ENCODE peak calls at places on chromosomes 2 and 18, in nine cellular contexts. O is prostate gland, H is astrocyte of the cerebellum, K is left ventricle myocardium inferior, C is NB4, Y is HFF-Myc, J is bronchial epithelial cell, X is fibroblast of the aortic adventitia, U is kidney. Z is an unnamed sample.

GRCh38 chr2:196403471-196403870 is 232.1 kb upstream of the STK17B start:
- DNase-seq in O (no peak), H (peak), K (no peak), C (no peak), Y (no peak), J (peak), X (peak), U (no peak), Z (peak)

GRCh38 chr2:143850084-143850483 is 669.8 kb downstream of the ZEB2 start:
- DNase-seq in O (no peak), H (no peak), K (no peak), C (peak), Y (no peak), J (no peak), X (no peak), U (no peak), Z (no peak)

GRCh38 chr2:6412533-6413085 is 453.1 kb downstream of the CMPK2 start:
- DNase-seq in O (no peak), H (no peak), K (no peak), C (no peak), Y (no peak), J (peak), X (peak), U (no peak), Z (peak)

GRCh38 chr18:13253786-13254755 is 35.5 kb downstream of the LDLRAD4 start:
- DNase-seq in O (no peak), H (no peak), K (no peak), C (no peak), Y (no peak), J (no peak), X (no peak), U (peak), Z (no peak)

GRCh38 chr2:162113771-162114168 is 38.3 kb downstream of the GCG start:
- DNase-seq in O (no peak), H (no peak), K (no peak), C (peak), Y (no peak), J (peak), X (peak), U (no peak), Z (peak)

GRCh38 chr2:128467321-128467901 is 148.7 kb upstream of the HS6ST1 start:
- DNase-seq in O (no peak), H (no peak), K (peak), C (no peak), Y (no peak), J (no peak), X (no peak), U (peak), Z (no peak)

GRCh38 chr2:45845058-45845457 is 193.6 kb downstream of the PRKCE start:
- DNase-seq in O (no peak), H (no peak), K (no peak), C (peak), Y (no peak), J (no peak), X (no peak), U (no peak), Z (no peak)

GRCh38 chr2:213119061-213119809 is 32.2 kb downstream of the IKZF2 start:
- DNase-seq in O (no peak), H (peak), K (no peak), C (peak), Y (no peak), J (peak), X (peak), U (no peak), Z (peak)

GRCh38 chr2:120509991-120510735 is 164.2 kb downstream of the INHBB start:
- DNase-seq in O (no peak), H (no peak), K (no peak), C (no peak), Y (no peak), J (no peak), X (no peak), U (peak), Z (no peak)

GRCh38 chr2:74393525-74393924 is 13.4 kb upstream of the DCTN1 start:
- DNase-seq in O (no peak), H (no peak), K (no peak), C (no peak), Y (no peak), J (no peak), X (no peak), U (no peak), Z (no peak)

GRCh38 chr2:99279969-99280695 is 20.9 kb downstream of the LYG1 start:
- DNase-seq in O (no peak), H (no peak), K (no peak), C (no peak), Y (no peak), J (no peak), X (no peak), U (no peak), Z (no peak)

GRCh38 chr2:66539452-66539851 is 104.5 kb downstream of the MEIS1 start:
- DNase-seq in O (no peak), H (no peak), K (no peak), C (no peak), Y (peak), J (peak), X (peak), U (no peak), Z (peak)

GRCh38 chr18:63317982-63318881 is 1.3 kb downstream of the BCL2 start:
- DNase-seq in O (peak), H (no peak), K (peak), C (peak), Y (no peak), J (peak), X (no peak), U (peak), Z (peak)

GRCh38 chr2:2879776-2880175 is 497.8 kb downstream of the EIPR1 start:
- DNase-seq in O (no peak), H (no peak), K (no peak), C (no peak), Y (no peak), J (no peak), X (no peak), U (no peak), Z (no peak)

GRCh38 chr2:120262761-120263428 is 10.2 kb downstream of the RALB start:
- DNase-seq in O (no peak), H (no peak), K (no peak), C (peak), Y (no peak), J (peak), X (peak), U (no peak), Z (peak)

GRCh38 chr2:73291461-73292315 is 1.7 kb downstream of the EGR4 start:
- DNase-seq in O (no peak), H (no peak), K (no peak), C (no peak), Y (no peak), J (no peak), X (no peak), U (peak), Z (no peak)

GRCh38 chr2:171185941-171186340 is 25.2 kb upstream of the TLK1 start:
- DNase-seq in O (no peak), H (peak), K (no peak), C (no peak), Y (peak), J (no peak), X (peak), U (no peak), Z (no peak)

GRCh38 chr2:197889041-197889440 is 84.6 kb downstream of the PLCL1 start:
- DNase-seq in O (no peak), H (no peak), K (no peak), C (peak), Y (no peak), J (peak), X (peak), U (no peak), Z (peak)

GRCh38 chr18:27382477-27383216 is 197.5 kb upstream of the CHST9 start:
- DNase-seq in O (no peak), H (no peak), K (no peak), C (no peak), Y (no peak), J (no peak), X (no peak), U (no peak), Z (no peak)

GRCh38 chr2:161625996-161626395 is 1.8 kb downstream of the SLC4A10 start:
- DNase-seq in O (no peak), H (no peak), K (no peak), C (no peak), Y (no peak), J (no peak), X (no peak), U (no peak), Z (no peak)

GRCh38 chr2:54388093-54388492 is 68.0 kb upstream of the SPTBN1 start:
- DNase-seq in O (no peak), H (peak), K (no peak), C (no peak), Y (no peak), J (no peak), X (no peak), U (no peak), Z (no peak)

GRCh38 chr18:40949138-40949949 is 1005.7 kb upstream of the PIK3C3 start:
- DNase-seq in O (no peak), H (no peak), K (no peak), C (no peak), Y (no peak), J (no peak), X (no peak), U (no peak), Z (no peak)

GRCh38 chr2:54555318-54555837 is 99.3 kb downstream of the SPTBN1 start:
- DNase-seq in O (no peak), H (no peak), K (no peak), C (no peak), Y (no peak), J (peak), X (peak), U (no peak), Z (peak)

GRCh38 chr2:10504370-10504993 is 56.4 kb upstream of the ODC1 start:
- DNase-seq in O (no peak), H (no peak), K (no peak), C (no peak), Y (no peak), J (no peak), X (no peak), U (peak), Z (no peak)

GRCh38 chr2:157258520-157259326 is 1.2 kb downstream of the GALNT5 start:
- DNase-seq in O (no peak), H (no peak), K (no peak), C (no peak), Y (no peak), J (peak), X (no peak), U (no peak), Z (peak)

GRCh38 chr18:6370886-6371635 is 43.6 kb downstream of the L3MBTL4 start:
- DNase-seq in O (no peak), H (no peak), K (no peak), C (no peak), Y (no peak), J (no peak), X (no peak), U (peak), Z (no peak)

GRCh38 chr18:59142274-59142673 is 2.6 kb downstream of the SEC11C start:
- DNase-seq in O (no peak), H (no peak), K (no peak), C (no peak), Y (no peak), J (no peak), X (no peak), U (no peak), Z (no peak)

GRCh38 chr2:5748941-5749731 is 57.0 kb downstream of the SOX11 start:
- DNase-seq in O (peak), H (no peak), K (peak), C (no peak), Y (no peak), J (no peak), X (no peak), U (no peak), Z (no peak)

GRCh38 chr2:212153923-212154322 is 384.7 kb downstream of the ERBB4 start:
- DNase-seq in O (no peak), H (no peak), K (no peak), C (no peak), Y (no peak), J (no peak), X (no peak), U (no peak), Z (no peak)

GRCh38 chr2:26469092-26469710 is 8.7 kb downstream of the OTOF start:
- DNase-seq in O (no peak), H (no peak), K (no peak), C (peak), Y (peak), J (peak), X (peak), U (peak), Z (peak)

GRCh38 chr18:41323044-41323443 is 632.0 kb upstream of the PIK3C3 start:
- DNase-seq in O (no peak), H (no peak), K (no peak), C (no peak), Y (no peak), J (peak), X (no peak), U (no peak), Z (peak)

GRCh38 chr2:1654696-1655374 is 89.5 kb downstream of the PXDN start:
- DNase-seq in O (no peak), H (no peak), K (no peak), C (no peak), Y (no peak), J (no peak), X (no peak), U (no peak), Z (no peak)

GRCh38 chr18:74175658-74176057 is 27.3 kb downstream of the TIMM21 start:
- DNase-seq in O (no peak), H (no peak), K (no peak), C (no peak), Y (no peak), J (no peak), X (no peak), U (no peak), Z (no peak)

GRCh38 chr2:130374587-130375290 is 18.9 kb downstream of the PTPN18 start:
- DNase-seq in O (no peak), H (no peak), K (no peak), C (no peak), Y (no peak), J (no peak), X (no peak), U (peak), Z (no peak)

GRCh38 chr2:130375291-130376266 is 19.7 kb downstream of the PTPN18 start:
- DNase-seq in O (no peak), H (no peak), K (no peak), C (no peak), Y (no peak), J (no peak), X (no peak), U (peak), Z (no peak)

GRCh38 chr2:130377491-130377890 is 21.6 kb downstream of the PTPN18 start:
- DNase-seq in O (no peak), H (no peak), K (no peak), C (no peak), Y (no peak), J (no peak), X (no peak), U (peak), Z (no peak)

GRCh38 chr2:130378206-130378897 is 22.5 kb downstream of the PTPN18 start:
- DNase-seq in O (no peak), H (no peak), K (no peak), C (no peak), Y (no peak), J (no peak), X (no peak), U (no peak), Z (no peak)

DNA sequence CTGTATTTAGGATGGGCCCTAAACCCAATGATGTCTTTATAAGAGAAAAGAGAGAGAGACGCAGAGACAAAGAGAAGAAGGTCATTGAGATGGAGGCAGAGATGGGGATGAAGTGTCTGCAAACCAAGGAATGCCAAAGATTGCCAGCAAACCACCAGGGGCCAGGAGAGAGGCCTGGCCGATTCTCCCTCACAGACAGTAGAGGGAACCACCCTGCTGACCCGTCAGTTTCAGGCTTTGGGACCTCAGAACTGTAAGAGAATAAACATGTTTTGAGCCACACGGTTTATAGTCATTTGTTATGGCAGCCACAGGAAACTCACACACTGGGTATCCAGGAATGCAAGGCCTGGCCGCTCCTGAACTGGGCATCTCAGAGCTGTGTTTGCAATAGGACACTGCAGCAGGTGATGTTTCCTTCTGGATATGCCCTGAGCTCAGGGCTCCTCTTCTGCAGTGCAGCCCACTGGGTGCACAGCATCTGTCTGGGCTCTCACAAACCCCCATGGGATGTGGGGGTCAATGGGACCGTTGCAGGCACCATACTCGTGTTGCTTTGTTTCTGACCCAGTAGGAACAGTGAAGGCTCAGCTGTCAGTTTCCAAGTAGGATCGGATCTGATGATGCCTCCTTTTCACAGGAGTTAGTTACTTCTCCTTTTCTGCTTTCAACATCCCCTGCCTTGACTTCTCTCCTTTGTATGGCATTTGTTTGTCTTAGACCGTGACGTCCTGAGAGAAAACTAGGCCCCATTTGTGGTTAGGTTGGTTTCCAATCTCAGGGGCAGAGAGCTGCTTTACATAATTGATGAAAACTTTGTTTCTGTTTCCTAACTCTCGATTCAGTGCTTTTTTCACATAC is 20.8 kb downstream of the PTPN18 start:
- DNase-seq in O (no peak), H (no peak), K (no peak), C (peak), Y (no peak), J (no peak), X (no peak), U (peak), Z (no peak)
- TF ChIP-seq CTCF in O (no peak), H (no peak), K (no peak), C (peak), Y (peak), J (peak), X (peak), U (no peak), Z (no peak)

DNA sequence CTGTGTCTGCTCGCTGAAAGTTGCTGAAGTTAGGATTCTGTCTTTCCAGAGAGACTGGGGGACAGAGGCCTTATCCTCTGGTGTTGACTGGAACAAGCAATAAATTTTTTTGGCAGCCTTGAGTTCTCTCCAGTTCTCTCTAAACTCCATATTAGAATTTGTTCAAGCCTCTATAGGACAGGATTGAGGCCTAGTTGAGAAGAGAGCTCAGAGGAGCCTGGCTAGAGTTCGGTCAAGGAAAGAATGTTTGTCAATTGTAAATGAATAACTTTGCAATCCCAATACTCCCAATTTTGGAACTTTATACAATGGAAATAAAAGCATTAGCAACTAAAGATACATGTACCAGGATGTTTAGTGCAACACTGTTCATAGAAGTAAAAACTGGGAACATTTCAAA is 16.7 kb upstream of the RASGRP3 start:
- DNase-seq in O (no peak), H (no peak), K (no peak), C (no peak), Y (no peak), J (no peak), X (no peak), U (no peak), Z (no peak)
- H3K4me3 ChIP-seq in O (no peak), H (no peak), K (peak), C (peak), Y (no peak), J (no peak), X (no peak), U (no peak), Z (no peak)

GRCh38 chr2:159526433-159526832 is 89.9 kb downstream of the BAZ2B start:
- DNase-seq in O (no peak), H (no peak), K (no peak), C (no peak), Y (no peak), J (no peak), X (no peak), U (no peak), Z (no peak)
- TF ChIP-seq CTCF in O (no peak), H (no peak), K (no peak), C (no peak), Y (no peak), J (no peak), X (no peak), U (no peak), Z (no peak)

DNA sequence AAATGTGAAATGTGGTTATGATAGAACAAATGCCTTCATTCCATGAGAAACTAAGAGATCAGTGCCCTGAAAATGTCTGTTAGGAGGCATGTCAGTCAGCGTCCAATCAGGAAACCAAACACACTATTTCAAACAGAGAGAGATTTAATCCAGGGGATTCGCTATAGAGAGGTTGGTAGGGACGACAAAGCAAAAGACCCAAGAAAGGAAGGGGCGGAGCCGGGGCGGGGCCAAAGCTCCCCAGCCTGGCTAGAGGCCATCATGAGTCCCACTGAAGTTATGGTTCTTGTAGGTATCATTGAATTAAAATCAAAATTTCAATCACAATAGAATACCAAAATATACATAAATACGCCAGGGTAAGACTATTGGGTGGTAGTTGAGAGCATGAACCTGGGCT is 32.9 kb upstream of the RNF149 start:
- DNase-seq in O (no peak), H (no peak), K (no peak), C (no peak), Y (no peak), J (no peak), X (no peak), U (no peak), Z (no peak)
- H3K4me3 ChIP-seq in O (no peak), H (no peak), K (no peak), C (no peak), Y (no peak), J (no peak), X (no peak), U (no peak), Z (no peak)

GRCh38 chr2:199968126-199968525 is 12.7 kb downstream of the MAIP1 start:
- DNase-seq in O (no peak), H (no peak), K (no peak), C (no peak), Y (no peak), J (no peak), X (no peak), U (no peak), Z (no peak)

GRCh38 chr2:199977984-199978415 is 22.6 kb downstream of the MAIP1 start:
- DNase-seq in O (no peak), H (no peak), K (no peak), C (peak), Y (no peak), J (peak), X (peak), U (no peak), Z (peak)

GRCh38 chr2:199972088-199972626 is 16.8 kb downstream of the MAIP1 start:
- DNase-seq in O (no peak), H (no peak), K (no peak), C (no peak), Y (no peak), J (no peak), X (no peak), U (no peak), Z (no peak)

GRCh38 chr2:199975297-199975895 is 20.0 kb downstream of the MAIP1 start:
- DNase-seq in O (no peak), H (no peak), K (no peak), C (no peak), Y (no peak), J (peak), X (peak), U (no peak), Z (peak)

GRCh38 chr2:199973703-199974102 is 18.3 kb downstream of the MAIP1 start:
- DNase-seq in O (no peak), H (no peak), K (no peak), C (peak), Y (no peak), J (peak), X (peak), U (no peak), Z (peak)
- TF ChIP-seq CTCF in O (peak), H (peak), K (peak), C (no peak), Y (peak), J (peak), X (peak), U (peak), Z (peak)